ENCODE peak calls at places on chromosome 6, in nine cellular contexts. E, N, T, U, Y, C, G, F and B are unnamed samples.

GRCh38 chr6:136503303-136503702 is 46.9 kb downstream of the MAP7 start:
- DNase-seq in G (no peak), N (no peak), U (no peak), Y (no peak), E (no peak), T (no peak), C (no peak), F (no peak), B (no peak)

GRCh38 chr6:112576421-112576820 is 229.3 kb downstream of the RFPL4B start:
- DNase-seq in Y (no peak), G (no peak), N (peak), C (peak), E (peak), T (no peak), U (no peak), F (no peak), B (no peak)

GRCh38 chr6:141248056-141248799 is 884.5 kb upstream of the GJE1 start:
- DNase-seq in N (no peak), Y (no peak), U (no peak), E (no peak), F (no peak), C (no peak), T (no peak), G (no peak), B (no peak)

GRCh38 chr6:134249759-134250602 is 67.9 kb downstream of the SGK1 start:
- DNase-seq in N (peak), Y (no peak), E (no peak), T (peak), U (peak), C (peak), F (no peak), G (no peak), B (no peak)

GRCh38 chr6:133286765-133287164 is 45.6 kb downstream of the EYA4 start:
- DNase-seq in U (peak), C (peak), G (no peak), N (peak), T (peak), F (no peak), E (peak), Y (no peak), B (no peak)

GRCh38 chr6:155417454-155417853 is 38.2 kb downstream of the NOX3 start:
- DNase-seq in G (no peak), U (peak), Y (no peak), C (no peak), T (no peak), F (no peak), N (no peak), E (no peak), B (no peak)

GRCh38 chr6:90105766-90106165 is 190.9 kb downstream of the BACH2 start:
- DNase-seq in Y (no peak), N (peak), G (no peak), C (no peak), F (no peak), T (peak), U (no peak), E (no peak), B (no peak)

GRCh38 chr6:139337830-139338229 is 36.6 kb downstream of the CITED2 start:
- DNase-seq in F (no peak), U (no peak), C (no peak), T (no peak), E (no peak), G (no peak), Y (no peak), N (no peak), B (no peak)

GRCh38 chr6:41348934-41349333 is 13.5 kb downstream of the NCR2 start:
- DNase-seq in T (no peak), E (no peak), N (no peak), U (no peak), C (no peak), F (no peak), Y (no peak), G (no peak), B (no peak)

GRCh38 chr6:168320661-168321060 is 1.1 kb upstream of the DACT2 start:
- DNase-seq in C (no peak), N (peak), Y (no peak), E (no peak), G (no peak), T (peak), F (no peak), U (no peak), B (no peak)

GRCh38 chr6:151589667-151590066 is 95.8 kb downstream of the CCDC170 start:
- DNase-seq in G (no peak), C (no peak), E (no peak), T (no peak), U (no peak), Y (no peak), F (no peak), N (no peak), B (no peak)

GRCh38 chr6:45916692-45917091 is 99.0 kb downstream of the CLIC5 start:
- DNase-seq in U (no peak), E (no peak), Y (no peak), N (no peak), F (no peak), G (no peak), T (no peak), C (no peak), B (no peak)

DNA sequence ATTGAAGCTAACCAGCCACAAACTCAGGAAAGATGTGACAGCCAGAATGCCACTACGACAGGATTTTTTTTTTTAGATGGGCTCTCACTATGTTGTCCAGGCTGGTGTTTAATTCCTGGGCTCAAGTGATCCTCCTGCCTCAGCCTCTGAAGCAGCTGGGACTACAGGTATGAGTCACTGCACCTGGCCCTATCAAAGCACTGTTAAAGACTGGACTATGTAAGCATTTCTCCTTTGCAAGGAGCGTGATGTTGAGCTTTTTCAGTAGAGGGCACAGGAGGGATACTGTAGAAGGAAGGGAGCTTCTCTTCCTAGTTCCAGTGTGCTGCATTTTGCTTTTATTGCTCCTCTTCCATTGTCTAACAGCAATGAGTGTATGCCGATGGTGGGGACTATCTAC is 35.8 kb downstream of the ZBTB9 start:
- DNase-seq in C (no peak), F (no peak), U (no peak), G (no peak), E (no peak), T (no peak), N (no peak), Y (no peak), B (no peak)
- TF ChIP-seq CTCF in C (no peak), F (no peak), U (no peak), G (no peak), E (no peak), T (no peak), N (no peak), Y (no peak), B (no peak)

GRCh38 chr6:32196682-32197616 is 4.5 kb upstream of the GPSM3 start:
- DNase-seq in G (no peak), T (peak), N (peak), C (peak), U (peak), E (no peak), F (peak), Y (peak), B (no peak)
- TF ChIP-seq CTCF in G (no peak), T (no peak), N (no peak), C (no peak), U (no peak), E (no peak), F (no peak), Y (no peak), B (no peak)

DNA sequence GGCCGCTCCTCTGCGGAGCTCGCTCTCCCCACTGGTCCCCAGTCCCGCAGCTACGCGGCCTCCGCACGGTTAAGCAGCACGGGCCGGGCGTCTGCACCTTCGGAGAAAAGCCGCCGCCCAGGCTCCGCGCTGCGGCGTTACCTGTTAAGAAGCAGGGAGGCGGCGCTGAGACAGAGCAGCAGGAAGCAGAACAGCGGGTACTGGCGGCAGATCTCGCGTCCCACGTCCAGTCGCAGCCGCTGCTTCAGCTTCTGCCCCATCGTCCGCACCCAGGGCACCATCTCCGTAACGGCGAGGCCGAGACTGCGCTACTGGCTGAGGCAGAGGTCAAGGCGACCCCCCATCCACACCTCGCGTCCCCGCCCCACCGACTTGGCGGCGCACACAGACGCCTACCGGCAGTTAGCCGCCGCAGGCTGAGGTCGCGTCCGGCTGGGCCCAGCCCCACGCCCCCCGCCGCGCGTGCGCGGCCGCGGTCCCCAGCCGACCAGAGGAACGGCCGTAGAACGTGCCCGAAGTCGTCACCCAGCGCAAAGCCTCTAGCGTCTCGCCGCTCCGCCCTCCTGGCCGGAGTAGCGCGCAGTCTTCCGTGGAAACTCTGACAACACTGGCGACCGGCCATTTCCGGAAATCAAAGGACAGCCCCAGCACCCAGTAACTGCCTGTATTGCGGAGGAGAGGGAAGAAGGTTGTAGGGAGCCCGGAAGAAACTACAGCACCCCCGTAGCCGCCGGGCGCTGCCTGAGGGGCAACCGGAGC is at the start of gene SNX14:
- DNase-seq in C (peak), F (peak), U (peak), E (peak), N (peak), T (peak), G (peak), Y (peak), B (peak)
- TF ChIP-seq CTCF in C (no peak), F (no peak), U (peak), E (no peak), N (no peak), T (no peak), G (no peak), Y (peak), B (no peak)

GRCh38 chr6:80316655-80317332 is 210.3 kb downstream of the BCKDHB start:
- DNase-seq in N (no peak), C (no peak), Y (no peak), G (no peak), U (no peak), F (no peak), T (no peak), E (peak), B (no peak)
- TF ChIP-seq CTCF in N (peak), C (peak), Y (no peak), G (no peak), U (peak), F (no peak), T (peak), E (peak), B (peak)

GRCh38 chr6:158086054-158086705 is 81.9 kb downstream of the SERAC1 start:
- DNase-seq in F (no peak), T (peak), N (peak), U (peak), E (no peak), Y (no peak), C (peak), G (no peak), B (no peak)

GRCh38 chr6:158086706-158087518 is 81.2 kb downstream of the SERAC1 start:
- DNase-seq in G (no peak), F (no peak), U (no peak), C (no peak), Y (peak), T (no peak), N (no peak), E (no peak), B (no peak)

GRCh38 chr6:158083687-158084325 is 84.3 kb downstream of the SERAC1 start:
- DNase-seq in G (no peak), Y (no peak), E (no peak), C (no peak), F (no peak), T (no peak), N (no peak), U (no peak), B (no peak)

GRCh38 chr6:158087519-158087867 is 80.6 kb downstream of the SERAC1 start:
- DNase-seq in E (no peak), U (no peak), T (no peak), G (no peak), F (no peak), C (no peak), Y (no peak), N (no peak), B (no peak)

GRCh38 chr6:158085261-158086053 is 82.6 kb downstream of the SERAC1 start:
- DNase-seq in E (no peak), N (no peak), T (no peak), C (no peak), Y (no peak), U (no peak), F (no peak), G (no peak), B (no peak)
- TF ChIP-seq CTCF in E (no peak), N (no peak), T (no peak), C (no peak), Y (no peak), U (no peak), F (no peak), G (no peak), B (no peak)

DNA sequence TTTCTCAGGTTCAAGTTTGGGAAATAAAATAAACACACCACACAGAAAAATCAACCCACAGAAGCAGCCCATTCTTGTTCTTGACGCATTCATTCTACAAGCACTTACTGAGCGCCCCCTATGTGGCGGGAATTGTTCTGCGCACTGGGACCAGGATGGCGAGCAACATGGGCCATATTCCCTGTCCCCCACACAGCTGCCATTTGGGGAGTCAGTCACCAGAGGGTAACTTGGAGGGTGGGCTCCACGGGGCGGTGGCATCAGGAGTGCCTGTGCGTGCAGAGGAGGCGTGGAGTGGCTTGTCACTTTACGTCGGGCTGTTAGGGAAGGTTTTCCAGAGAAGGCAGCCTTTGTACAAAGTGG is 185.0 kb upstream of the PDE10A start:
- DNase-seq in T (no peak), U (no peak), F (no peak), E (no peak), C (no peak), N (no peak), Y (no peak), G (no peak), B (no peak)
- TF ChIP-seq CTCF in T (peak), U (no peak), F (no peak), E (peak), C (no peak), N (no peak), Y (no peak), G (no peak), B (peak)

GRCh38 chr6:161498359-161498758 is 224.5 kb upstream of the AGPAT4 start:
- DNase-seq in U (peak), F (no peak), G (no peak), N (peak), Y (no peak), E (peak), C (peak), T (peak), B (no peak)
- TF ChIP-seq CTCF in U (peak), F (no peak), G (no peak), N (peak), Y (no peak), E (no peak), C (no peak), T (peak), B (peak)